ENCODE peak calls at places on chromosomes 1 and 21, in nine cellular contexts. One of them, this sample, is unnamed.

GRCh38 chr1:21397813-21398188 is 42.1 kb upstream of the NBPF3 start:
- DNase-seq in IMR-90: no peak
- DNase-seq in tibial nerve: no peak
- DNase-seq in fibroblast of lung: peak; percentile 25
- DNase-seq in colonic mucosa: no peak
- DNase-seq in heart left ventricle: no peak
- DNase-seq in tibial artery: no peak
- DNase-seq in CD8-positive, alpha-beta memory T cell: no peak
- DNase-seq in CD8-positive, alpha-beta T cell: no peak
- DNase-seq in this sample: no peak

GRCh38 chr21:46323227-46323709 is 402 bp downstream of the C21orf58 start:
- DNase-seq in tibial artery: no peak
- DNase-seq in CD8-positive, alpha-beta memory T cell: no peak
- DNase-seq in CD8-positive, alpha-beta T cell: peak; percentile 11
- DNase-seq in tibial nerve: no peak
- DNase-seq in colonic mucosa: no peak
- DNase-seq in heart left ventricle: peak; percentile 50
- DNase-seq in fibroblast of lung: peak; percentile 6
- DNase-seq in IMR-90: no peak
- DNase-seq in this sample: no peak

GRCh38 chr1:53946252-53947171 is at the start of gene LRRC42:
- DNase-seq in tibial nerve: no peak
- DNase-seq in fibroblast of lung: no peak
- DNase-seq in colonic mucosa: no peak
- DNase-seq in CD8-positive, alpha-beta memory T cell: no peak
- DNase-seq in tibial artery: no peak
- DNase-seq in CD8-positive, alpha-beta T cell: no peak
- DNase-seq in IMR-90: no peak
- DNase-seq in heart left ventricle: no peak
- DNase-seq in this sample: no peak

GRCh38 chr1:51234721-51235425 is 1.2 kb upstream of the RNF11 start:
- DNase-seq in tibial nerve: peak; percentile 39
- DNase-seq in CD8-positive, alpha-beta T cell: peak; percentile 50
- DNase-seq in colonic mucosa: peak; percentile 73
- DNase-seq in tibial artery: peak; percentile 75
- DNase-seq in fibroblast of lung: peak; percentile 40
- DNase-seq in CD8-positive, alpha-beta memory T cell: no peak
- DNase-seq in heart left ventricle: peak; percentile 61
- DNase-seq in IMR-90: peak; percentile 33
- DNase-seq in this sample: peak; percentile 12

GRCh38 chr1:981955-982558 is at the start of gene PERM1:
- DNase-seq in CD8-positive, alpha-beta T cell: no peak
- DNase-seq in heart left ventricle: peak; percentile 92
- DNase-seq in IMR-90: no peak
- DNase-seq in tibial nerve: no peak
- DNase-seq in colonic mucosa: no peak
- DNase-seq in tibial artery: no peak
- DNase-seq in CD8-positive, alpha-beta memory T cell: no peak
- DNase-seq in fibroblast of lung: no peak
- DNase-seq in this sample: no peak

GRCh38 chr21:42056468-42056867 is 14.6 kb upstream of the UMODL1 start:
- DNase-seq in tibial nerve: no peak
- DNase-seq in colonic mucosa: peak; percentile 72
- DNase-seq in fibroblast of lung: peak; percentile 17
- DNase-seq in tibial artery: no peak
- DNase-seq in CD8-positive, alpha-beta T cell: no peak
- DNase-seq in heart left ventricle: no peak
- DNase-seq in CD8-positive, alpha-beta memory T cell: no peak
- DNase-seq in IMR-90: peak; percentile 18
- DNase-seq in this sample: no peak

GRCh38 chr1:236354330-236355147 is 39.5 kb upstream of the EDARADD start:
- DNase-seq in tibial artery: no peak
- DNase-seq in CD8-positive, alpha-beta T cell: no peak
- DNase-seq in fibroblast of lung: peak; percentile 77
- DNase-seq in IMR-90: no peak
- DNase-seq in heart left ventricle: no peak
- DNase-seq in tibial nerve: no peak
- DNase-seq in colonic mucosa: no peak
- DNase-seq in CD8-positive, alpha-beta memory T cell: no peak
- DNase-seq in this sample: no peak

GRCh38 chr1:39272027-39272790 is 67.7 kb downstream of the MACF1 start:
- DNase-seq in heart left ventricle: peak; percentile 33
- DNase-seq in colonic mucosa: no peak
- DNase-seq in tibial artery: no peak
- DNase-seq in CD8-positive, alpha-beta memory T cell: no peak
- DNase-seq in tibial nerve: no peak
- DNase-seq in IMR-90: peak; percentile 53
- DNase-seq in fibroblast of lung: peak; percentile 6
- DNase-seq in CD8-positive, alpha-beta T cell: no peak
- DNase-seq in this sample: no peak

GRCh38 chr1:88801575-88802208 is 89.7 kb downstream of the GTF2B start:
- DNase-seq in tibial nerve: no peak
- DNase-seq in CD8-positive, alpha-beta memory T cell: no peak
- DNase-seq in IMR-90: peak; percentile 42
- DNase-seq in colonic mucosa: no peak
- DNase-seq in fibroblast of lung: peak; percentile 55
- DNase-seq in tibial artery: no peak
- DNase-seq in CD8-positive, alpha-beta T cell: no peak
- DNase-seq in heart left ventricle: no peak
- DNase-seq in this sample: no peak

GRCh38 chr1:2534775-2535387 is 4.8 kb upstream of the HES5 start:
- DNase-seq in IMR-90: peak; percentile 71
- DNase-seq in CD8-positive, alpha-beta memory T cell: no peak
- DNase-seq in fibroblast of lung: peak; percentile 73
- DNase-seq in CD8-positive, alpha-beta T cell: no peak
- DNase-seq in tibial nerve: no peak
- DNase-seq in heart left ventricle: no peak
- DNase-seq in tibial artery: no peak
- DNase-seq in colonic mucosa: peak; percentile 71
- DNase-seq in this sample: no peak

GRCh38 chr1:231557411-231557810 is 28.9 kb downstream of the TSNAX start:
- DNase-seq in IMR-90: peak; percentile 11
- DNase-seq in colonic mucosa: no peak
- DNase-seq in CD8-positive, alpha-beta memory T cell: no peak
- DNase-seq in fibroblast of lung: no peak
- DNase-seq in CD8-positive, alpha-beta T cell: no peak
- DNase-seq in tibial artery: no peak
- DNase-seq in tibial nerve: no peak
- DNase-seq in heart left ventricle: no peak
- DNase-seq in this sample: no peak

GRCh38 chr1:6538958-6539357 is 15.4 kb downstream of the NOL9 start:
- DNase-seq in colonic mucosa: no peak
- DNase-seq in CD8-positive, alpha-beta T cell: no peak
- DNase-seq in tibial nerve: no peak
- DNase-seq in CD8-positive, alpha-beta memory T cell: no peak
- DNase-seq in tibial artery: no peak
- DNase-seq in fibroblast of lung: peak; percentile 87
- DNase-seq in heart left ventricle: no peak
- DNase-seq in IMR-90: peak; percentile 83
- DNase-seq in this sample: no peak

GRCh38 chr1:221663321-221663720 is 78.6 kb downstream of the DUSP10 start:
- DNase-seq in tibial artery: no peak
- DNase-seq in CD8-positive, alpha-beta memory T cell: no peak
- DNase-seq in IMR-90: peak; percentile 58
- DNase-seq in fibroblast of lung: peak; percentile 70
- DNase-seq in colonic mucosa: no peak
- DNase-seq in CD8-positive, alpha-beta T cell: no peak
- DNase-seq in heart left ventricle: no peak
- DNase-seq in tibial nerve: no peak
- DNase-seq in this sample: no peak

GRCh38 chr1:98306517-98307089 is 354.9 kb upstream of the SNX7 start:
- DNase-seq in tibial artery: no peak
- DNase-seq in CD8-positive, alpha-beta memory T cell: no peak
- DNase-seq in CD8-positive, alpha-beta T cell: no peak
- DNase-seq in fibroblast of lung: no peak
- DNase-seq in tibial nerve: no peak
- DNase-seq in IMR-90: no peak
- DNase-seq in heart left ventricle: no peak
- DNase-seq in colonic mucosa: no peak
- DNase-seq in this sample: no peak

GRCh38 chr21:34833465-34833864 is 164.7 kb downstream of the CLIC6 start:
- DNase-seq in colonic mucosa: no peak
- DNase-seq in tibial artery: no peak
- DNase-seq in IMR-90: no peak
- DNase-seq in CD8-positive, alpha-beta T cell: no peak
- DNase-seq in tibial nerve: no peak
- DNase-seq in fibroblast of lung: no peak
- DNase-seq in heart left ventricle: no peak
- DNase-seq in CD8-positive, alpha-beta memory T cell: no peak
- DNase-seq in this sample: no peak

GRCh38 chr1:225846331-225847310 is 35.6 kb downstream of the TMEM63A start:
- DNase-seq in CD8-positive, alpha-beta T cell: no peak
- DNase-seq in tibial nerve: no peak
- DNase-seq in fibroblast of lung: no peak
- DNase-seq in IMR-90: no peak
- DNase-seq in colonic mucosa: no peak
- DNase-seq in heart left ventricle: no peak
- DNase-seq in tibial artery: no peak
- DNase-seq in CD8-positive, alpha-beta memory T cell: no peak
- DNase-seq in this sample: no peak

GRCh38 chr1:14597343-14598006 is 1.0 kb upstream of the KAZN start:
- DNase-seq in heart left ventricle: no peak
- DNase-seq in CD8-positive, alpha-beta T cell: no peak
- DNase-seq in tibial nerve: no peak
- DNase-seq in tibial artery: no peak
- DNase-seq in CD8-positive, alpha-beta memory T cell: no peak
- DNase-seq in colonic mucosa: no peak
- DNase-seq in IMR-90: no peak
- DNase-seq in fibroblast of lung: peak; percentile 39
- DNase-seq in this sample: no peak

GRCh38 chr1:87403047-87403820 is 74.6 kb downstream of the LMO4 start:
- DNase-seq in CD8-positive, alpha-beta T cell: no peak
- DNase-seq in tibial nerve: no peak
- DNase-seq in fibroblast of lung: no peak
- DNase-seq in tibial artery: no peak
- DNase-seq in colonic mucosa: no peak
- DNase-seq in heart left ventricle: no peak
- DNase-seq in IMR-90: no peak
- DNase-seq in CD8-positive, alpha-beta memory T cell: no peak
- DNase-seq in this sample: no peak

GRCh38 chr1:235275223-235275622 is 52.8 kb downstream of the ARID4B start:
- DNase-seq in CD8-positive, alpha-beta T cell: no peak
- DNase-seq in fibroblast of lung: no peak
- DNase-seq in tibial artery: no peak
- DNase-seq in IMR-90: no peak
- DNase-seq in colonic mucosa: no peak
- DNase-seq in CD8-positive, alpha-beta memory T cell: no peak
- DNase-seq in tibial nerve: no peak
- DNase-seq in heart left ventricle: no peak
- DNase-seq in this sample: no peak

GRCh38 chr1:4083171-4084052 is 183.3 kb upstream of the C1orf174 start:
- DNase-seq in CD8-positive, alpha-beta memory T cell: no peak
- DNase-seq in tibial artery: no peak
- DNase-seq in tibial nerve: no peak
- DNase-seq in fibroblast of lung: no peak
- DNase-seq in colonic mucosa: no peak
- DNase-seq in CD8-positive, alpha-beta T cell: no peak
- DNase-seq in heart left ventricle: no peak
- DNase-seq in IMR-90: no peak
- DNase-seq in this sample: no peak
- H3K9me3 ChIP-seq in CD8-positive, alpha-beta memory T cell: no peaks in the 10 kb centered on the region
- H3K9me3 ChIP-seq in tibial artery: no peaks in the 10 kb centered on the region
- H3K9me3 ChIP-seq in tibial nerve: no peaks in the 10 kb centered on the region
- H3K9me3 ChIP-seq in fibroblast of lung: no peaks in the 10 kb centered on the region
- H3K9me3 ChIP-seq in colonic mucosa: no peaks in the 10 kb centered on the region
- H3K9me3 ChIP-seq in CD8-positive, alpha-beta T cell: no peaks in the 10 kb centered on the region
- H3K9me3 ChIP-seq in heart left ventricle: no peaks in the 10 kb centered on the region
- H3K9me3 ChIP-seq in IMR-90: peaks cover 36% of the 10 kb centered on the region
- H3K9me3 ChIP-seq in this sample: no peaks in the 10 kb centered on the region

DNA sequence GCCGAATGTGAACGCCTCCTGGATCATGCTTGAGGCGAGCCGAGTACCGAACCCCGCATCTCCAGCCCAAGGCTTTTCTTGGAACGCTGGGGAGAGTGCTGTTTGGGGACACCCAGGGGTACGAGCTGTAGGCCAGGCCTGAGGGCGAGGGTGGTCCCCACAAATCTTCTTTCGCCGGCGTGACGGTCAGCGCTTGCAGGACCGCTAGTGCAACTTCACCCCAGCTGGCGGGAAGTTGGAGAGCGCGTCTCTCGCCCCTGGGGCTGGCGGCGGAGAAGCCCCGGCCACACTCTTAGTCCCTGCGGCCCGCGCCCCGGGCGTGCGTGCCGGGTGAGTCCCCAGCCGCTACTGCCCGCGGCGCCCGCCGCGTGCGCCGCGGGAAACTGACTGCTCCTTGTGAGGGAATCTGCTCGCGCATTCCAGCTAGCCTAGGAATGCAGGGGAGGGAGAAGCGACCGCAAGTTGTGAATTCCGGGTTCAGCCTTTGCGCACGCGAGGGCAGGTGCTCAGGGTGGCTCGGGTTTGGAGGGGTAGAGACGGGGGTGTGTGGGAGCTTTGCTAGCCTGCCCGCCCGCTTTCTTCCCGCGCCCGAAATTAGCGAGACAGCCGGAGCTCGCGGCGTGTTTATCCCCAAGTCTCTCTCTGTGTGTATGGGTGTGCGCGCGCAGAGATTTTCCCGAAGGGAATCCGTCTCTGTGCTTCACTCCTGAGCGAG is 884 bp downstream of the LHX4 start:
- DNase-seq in tibial artery: no peak
- DNase-seq in fibroblast of lung: peak; percentile 70
- DNase-seq in CD8-positive, alpha-beta T cell: no peak
- DNase-seq in tibial nerve: no peak
- DNase-seq in IMR-90: peak; percentile 51
- DNase-seq in heart left ventricle: no peak
- DNase-seq in CD8-positive, alpha-beta memory T cell: no peak
- DNase-seq in colonic mucosa: no peak
- DNase-seq in this sample: peak; percentile 66
- H3K4me1 ChIP-seq in tibial artery: no peaks in the 10 kb centered on the region
- H3K4me1 ChIP-seq in fibroblast of lung: peaks cover 9% of the 10 kb centered on the region
- H3K4me1 ChIP-seq in CD8-positive, alpha-beta T cell: peaks cover 25% of the 10 kb centered on the region
- H3K4me1 ChIP-seq in tibial nerve: peaks cover 51% of the 10 kb centered on the region
- H3K4me1 ChIP-seq in IMR-90: no peaks in the 10 kb centered on the region
- H3K4me1 ChIP-seq in heart left ventricle: peaks cover 33% of the 10 kb centered on the region
- H3K4me1 ChIP-seq in CD8-positive, alpha-beta memory T cell: peaks cover 24% of the 10 kb centered on the region
- H3K4me1 ChIP-seq in colonic mucosa: peaks cover 27% of the 10 kb centered on the region
- H3K4me1 ChIP-seq in this sample: peaks cover 4% of the 10 kb centered on the region

DNA sequence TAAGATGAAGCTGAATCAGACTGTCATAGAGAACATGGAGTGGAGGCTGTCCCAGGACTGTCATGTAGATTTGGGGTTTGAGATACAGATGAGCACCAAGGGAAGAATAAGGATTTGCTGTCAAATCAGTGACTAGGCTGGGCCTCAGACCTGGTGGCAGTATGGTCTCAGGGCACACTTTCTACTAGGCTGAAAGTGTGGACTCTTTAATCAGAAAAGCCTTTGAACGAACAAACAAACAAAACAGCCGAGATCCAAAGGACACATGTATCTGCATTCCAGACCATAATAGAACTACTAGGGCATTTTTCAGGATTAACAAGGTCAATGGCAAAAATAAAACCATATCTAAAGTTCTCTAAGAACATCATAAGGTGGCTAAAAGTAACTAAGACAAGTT is 2.9 kb downstream of the OR10J1 start:
- DNase-seq in CD8-positive, alpha-beta memory T cell: no peak
- DNase-seq in heart left ventricle: no peak
- DNase-seq in tibial artery: no peak
- DNase-seq in fibroblast of lung: no peak
- DNase-seq in CD8-positive, alpha-beta T cell: no peak
- DNase-seq in IMR-90: no peak
- DNase-seq in colonic mucosa: no peak
- DNase-seq in tibial nerve: no peak
- DNase-seq in this sample: no peak
- H3K9me3 ChIP-seq in CD8-positive, alpha-beta memory T cell: no peaks in the 10 kb centered on the region
- H3K9me3 ChIP-seq in heart left ventricle: no peaks in the 10 kb centered on the region
- H3K9me3 ChIP-seq in tibial artery: no peaks in the 10 kb centered on the region
- H3K9me3 ChIP-seq in fibroblast of lung: no peaks in the 10 kb centered on the region
- H3K9me3 ChIP-seq in CD8-positive, alpha-beta T cell: no peaks in the 10 kb centered on the region
- H3K9me3 ChIP-seq in IMR-90: peaks cover 2% of the 10 kb centered on the region
- H3K9me3 ChIP-seq in colonic mucosa: no peaks in the 10 kb centered on the region
- H3K9me3 ChIP-seq in tibial nerve: no peaks in the 10 kb centered on the region
- H3K9me3 ChIP-seq in this sample: peaks cover 1% of the 10 kb centered on the region

GRCh38 chr21:28253378-28253777 is 739.3 kb downstream of the LTN1 start:
- DNase-seq in CD8-positive, alpha-beta T cell: no peak
- DNase-seq in IMR-90: peak; percentile 62
- DNase-seq in heart left ventricle: no peak
- DNase-seq in CD8-positive, alpha-beta memory T cell: no peak
- DNase-seq in tibial nerve: no peak
- DNase-seq in colonic mucosa: no peak
- DNase-seq in fibroblast of lung: peak; percentile 75
- DNase-seq in tibial artery: no peak
- DNase-seq in this sample: no peak
- H3K4me1 ChIP-seq in CD8-positive, alpha-beta T cell: no peaks in the 10 kb centered on the region
- H3K4me1 ChIP-seq in IMR-90: peaks cover 9% of the 10 kb centered on the region
- H3K4me1 ChIP-seq in heart left ventricle: no peaks in the 10 kb centered on the region
- H3K4me1 ChIP-seq in CD8-positive, alpha-beta memory T cell: no peaks in the 10 kb centered on the region
- H3K4me1 ChIP-seq in tibial nerve: no peaks in the 10 kb centered on the region
- H3K4me1 ChIP-seq in colonic mucosa: no peaks in the 10 kb centered on the region
- H3K4me1 ChIP-seq in fibroblast of lung: peaks cover 4% of the 10 kb centered on the region
- H3K4me1 ChIP-seq in tibial artery: no peaks in the 10 kb centered on the region
- H3K4me1 ChIP-seq in this sample: no peaks in the 10 kb centered on the region